ENCODE peak calls at places on chromosomes 3 and 15, in six cellular contexts. H is aorta, O is upper lobe of right lung, K is fibroblast of lung, J is right cardiac atrium, Q is SK-N-SH. V is an unnamed sample. For H3K4me1, the result is how much of the 10 kb centered on the place peaks cover.

GRCh38 chr3:2390926-2391532 is 292.4 kb downstream of the CNTN4 start:
- DNase-seq in J (no peak), K (no peak), O (no peak), H (no peak), Q (no peak), V (no peak)

GRCh38 chr15:63597033-63597790 is at the start of gene FBXL22:
- DNase-seq in J (peak), K (peak), H (peak), O (peak), Q (no peak), V (peak)

GRCh38 chr3:50664959-50665602 is 9.6 kb upstream of the DOCK3 start:
- DNase-seq in O (no peak), K (no peak), Q (no peak), H (no peak), J (no peak), V (no peak)

GRCh38 chr3:107680698-107681097 is 157.9 kb downstream of the BBX start:
- DNase-seq in J (no peak), K (peak), O (no peak), Q (no peak), H (no peak), V (no peak)

GRCh38 chr3:126116526-126116925 is 32.6 kb upstream of the SLC41A3 start:
- DNase-seq in Q (no peak), K (no peak), H (peak), O (no peak), J (no peak), V (no peak)

GRCh38 chr3:191136347-191136746 is 62.7 kb upstream of the OSTN start:
- DNase-seq in J (no peak), H (no peak), Q (peak), O (no peak), K (peak), V (no peak)

GRCh38 chr3:186283651-186284445 is 78.2 kb downstream of the DGKG start:
- DNase-seq in Q (no peak), H (no peak), K (peak), J (no peak), O (no peak), V (no peak)

GRCh38 chr15:25862469-25863066 is 559 bp downstream of the ATP10A start:
- DNase-seq in Q (no peak), O (peak), J (peak), H (peak), K (peak), V (no peak)

GRCh38 chr3:13377021-13377420 is 43.1 kb downstream of the NUP210 start:
- DNase-seq in J (no peak), H (no peak), O (no peak), K (no peak), Q (no peak), V (no peak)

GRCh38 chr3:93992211-93992610 is 12.3 kb downstream of the ARL13B start:
- DNase-seq in O (no peak), H (no peak), K (no peak), J (no peak), Q (no peak), V (no peak)

GRCh38 chr3:168616901-168617300 is 521.2 kb upstream of the GOLIM4 start:
- DNase-seq in Q (no peak), J (no peak), H (no peak), K (no peak), O (no peak), V (no peak)

GRCh38 chr3:65828706-65829105 is 210.0 kb downstream of the MAGI1 start:
- DNase-seq in K (peak), O (no peak), J (no peak), Q (no peak), H (no peak), V (no peak)

GRCh38 chr3:188272481-188273372 is 118.8 kb downstream of the LPP start:
- DNase-seq in J (no peak), H (no peak), K (peak), Q (no peak), O (no peak), V (no peak)

GRCh38 chr3:130687327-130687726 is 59.3 kb downstream of the PIK3R4 start:
- DNase-seq in Q (no peak), O (no peak), H (no peak), J (no peak), K (peak), V (no peak)

GRCh38 chr3:104425416-104425815 is 941.3 kb upstream of the ALCAM start:
- DNase-seq in O (no peak), H (no peak), J (no peak), K (no peak), Q (no peak), V (no peak)

GRCh38 chr15:28018291-28019044 is 80.6 kb downstream of the OCA2 start:
- DNase-seq in Q (no peak), H (peak), K (no peak), J (peak), O (no peak), V (no peak)

GRCh38 chr3:50525191-50525590 is 21.8 kb upstream of the CACNA2D2 start:
- DNase-seq in O (no peak), Q (peak), H (no peak), K (no peak), J (no peak), V (no peak)

GRCh38 chr3:79368403-79368802 is 399.4 kb downstream of the ROBO1 start:
- DNase-seq in Q (no peak), K (peak), J (no peak), H (no peak), O (no peak), V (no peak)

GRCh38 chr3:25043181-25043580 is 384.9 kb upstream of the RARB start:
- DNase-seq in O (no peak), H (no peak), Q (no peak), J (no peak), K (no peak), V (no peak)

GRCh38 chr3:71725279-71725991 is at the start of gene EIF4E3:
- DNase-seq in J (peak), O (peak), K (peak), H (peak), Q (peak), V (peak)

GRCh38 chr3:184645304-184645703 is 66.6 kb downstream of the MAGEF1 start:
- DNase-seq in H (no peak), Q (peak), J (no peak), K (no peak), O (peak), V (no peak)

GRCh38 chr15:71545223-71545760 is 265.1 kb upstream of the NR2E3 start:
- DNase-seq in K (peak), H (no peak), O (no peak), J (no peak), Q (no peak), V (no peak)

GRCh38 chr15:74294010-74294409 is 57.9 kb downstream of the CCDC33 start:
- DNase-seq in H (no peak), J (no peak), O (no peak), K (no peak), Q (no peak), V (no peak)

GRCh38 chr3:142853270-142854163 is 35.4 kb downstream of the PCOLCE2 start:
- DNase-seq in K (peak), J (peak), Q (no peak), O (no peak), H (no peak), V (peak)

GRCh38 chr3:30112904-30113484 is 493.4 kb upstream of the TGFBR2 start:
- DNase-seq in J (no peak), K (peak), H (no peak), O (no peak), Q (no peak), V (no peak)

GRCh38 chr3:14261229-14261628 is 82.6 kb downstream of the LSM3 start:
- DNase-seq in H (peak), K (peak), J (peak), Q (peak), O (peak), V (peak)

GRCh38 chr15:27017168-27017809 is 46.3 kb downstream of the GABRG3 start:
- DNase-seq in Q (peak), J (no peak), K (peak), H (no peak), O (no peak), V (no peak)

GRCh38 chr15:58952751-58953150 is 19.3 kb upstream of the SLTM start:
- DNase-seq in K (peak), Q (no peak), H (no peak), O (no peak), J (no peak), V (no peak)

GRCh38 chr3:38137615-38138346 is 680 bp upstream of the MYD88 start:
- DNase-seq in O (no peak), Q (peak), H (no peak), K (peak), J (no peak), V (no peak)

GRCh38 chr3:136141891-136142290 is 54.2 kb downstream of the MSL2 start:
- DNase-seq in H (no peak), K (peak), J (no peak), O (no peak), Q (no peak), V (no peak)

GRCh38 chr3:134242649-134243637 is 7.7 kb downstream of the RYK start:
- DNase-seq in K (peak), H (no peak), J (no peak), O (no peak), Q (no peak), V (no peak)

DNA sequence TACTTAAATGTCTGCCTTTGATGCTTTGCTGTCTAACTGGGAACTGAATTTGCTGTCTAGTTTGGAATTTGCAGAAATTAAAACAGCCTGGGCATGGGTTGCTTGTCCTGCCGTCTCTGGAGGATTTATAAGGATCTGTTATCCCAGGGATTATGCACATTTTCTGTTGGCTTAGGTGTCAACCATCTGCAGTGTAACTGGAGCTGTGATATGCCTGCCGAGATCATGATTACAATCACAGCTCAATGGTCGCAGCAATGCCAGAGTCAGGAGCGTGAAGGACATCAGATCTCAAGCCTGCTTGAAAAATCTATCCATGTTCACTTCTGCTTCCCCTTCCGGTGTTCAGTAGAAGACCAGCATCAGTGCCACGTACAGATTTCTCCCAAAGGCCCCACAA is 41.8 kb upstream of the SETMAR start:
- DNase-seq in K (no peak), H (no peak), J (no peak), O (no peak), Q (no peak), V (no peak)
- H3K4me1 ChIP-seq in K (under half), H (under half), J (under half), O (under half), Q (under half), V (under half)

GRCh38 chr3:149572796-149573414 is 84.9 kb downstream of the WWTR1 start:
- DNase-seq in Q (no peak), J (no peak), O (no peak), K (peak), H (no peak), V (no peak)

GRCh38 chr3:149579161-149579560 is 78.7 kb downstream of the WWTR1 start:
- DNase-seq in K (no peak), O (no peak), Q (no peak), H (no peak), J (no peak), V (no peak)

GRCh38 chr3:149576071-149576564 is 81.7 kb downstream of the WWTR1 start:
- DNase-seq in K (peak), J (no peak), O (no peak), H (no peak), Q (no peak), V (no peak)

GRCh38 chr3:149577801-149578200 is 80.0 kb downstream of the WWTR1 start:
- DNase-seq in H (no peak), K (no peak), O (no peak), Q (no peak), J (no peak), V (no peak)

GRCh38 chr3:149575213-149575961 is 82.4 kb downstream of the WWTR1 start:
- DNase-seq in J (peak), O (no peak), K (peak), H (peak), Q (no peak), V (peak)
- H3K4me1 ChIP-seq in J (under half), O (under half), K (half or more), H (under half), Q (under half), V (half or more)

GRCh38 chr3:150333482-150333881 is 74.6 kb upstream of the TSC22D2 start:
- DNase-seq in O (no peak), H (no peak), J (no peak), Q (no peak), K (no peak), V (no peak)

GRCh38 chr3:150330872-150331271 is 77.2 kb upstream of the TSC22D2 start:
- DNase-seq in Q (no peak), O (no peak), H (no peak), K (no peak), J (no peak), V (no peak)

GRCh38 chr3:150331978-150332568 is 76.0 kb upstream of the TSC22D2 start:
- DNase-seq in K (no peak), Q (no peak), J (no peak), H (no peak), O (no peak), V (no peak)

GRCh38 chr3:150335631-150336030 is 72.5 kb upstream of the TSC22D2 start:
- DNase-seq in K (peak), Q (no peak), J (no peak), O (no peak), H (no peak), V (no peak)

DNA sequence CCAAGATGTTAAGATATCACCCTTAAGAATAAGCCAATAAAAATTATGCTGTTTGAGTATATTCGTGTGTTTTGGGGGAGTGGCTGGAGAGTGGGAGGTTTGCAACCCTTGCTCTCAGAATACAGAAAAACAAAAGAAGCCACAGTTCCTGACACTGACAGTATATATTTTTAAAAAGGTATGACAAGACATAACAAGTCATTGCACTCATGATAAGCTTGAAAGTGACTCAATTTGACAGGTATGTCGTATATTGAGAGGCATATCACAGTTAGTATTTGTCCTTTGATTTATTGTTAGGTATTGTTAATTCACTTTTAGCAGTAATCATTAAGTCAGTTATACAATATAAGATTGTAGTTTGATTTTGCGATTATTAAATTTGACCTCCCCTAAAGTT is 73.1 kb upstream of the TSC22D2 start:
- DNase-seq in J (no peak), K (no peak), O (no peak), Q (no peak), H (no peak), V (no peak)
- H3K4me1 ChIP-seq in J (under half), K (under half), O (under half), Q (under half), H (under half), V (under half)

GRCh38 chr15:80779658-80780415 is 667 bp downstream of the CEMIP start:
- DNase-seq in O (peak), J (peak), H (peak), K (peak), Q (peak), V (no peak)

GRCh38 chr15:80778964-80779657 is at the start of gene CEMIP:
- DNase-seq in J (peak), Q (peak), K (peak), O (peak), H (peak), V (peak)

GRCh38 chr15:80778621-80778963 is 578 bp upstream of the CEMIP start:
- DNase-seq in O (no peak), Q (no peak), K (no peak), H (no peak), J (no peak), V (no peak)

GRCh38 chr15:80777836-80778620 is 1.1 kb upstream of the CEMIP start:
- DNase-seq in K (no peak), H (no peak), J (no peak), Q (no peak), O (no peak), V (no peak)

GRCh38 chr15:80780416-80781221 is 1.4 kb downstream of the CEMIP start:
- DNase-seq in K (peak), H (peak), O (peak), J (peak), Q (peak), V (peak)
- H3K4me1 ChIP-seq in K (under half), H (under half), O (under half), J (under half), Q (under half), V (under half)

GRCh38 chr15:66641485-66642313 is 60.3 kb upstream of the SMAD6 start:
- DNase-seq in Q (no peak), J (no peak), O (no peak), H (no peak), K (no peak), V (no peak)
- H3K4me1 ChIP-seq in Q (under half), J (under half), O (under half), H (under half), K (under half), V (under half)

DNA sequence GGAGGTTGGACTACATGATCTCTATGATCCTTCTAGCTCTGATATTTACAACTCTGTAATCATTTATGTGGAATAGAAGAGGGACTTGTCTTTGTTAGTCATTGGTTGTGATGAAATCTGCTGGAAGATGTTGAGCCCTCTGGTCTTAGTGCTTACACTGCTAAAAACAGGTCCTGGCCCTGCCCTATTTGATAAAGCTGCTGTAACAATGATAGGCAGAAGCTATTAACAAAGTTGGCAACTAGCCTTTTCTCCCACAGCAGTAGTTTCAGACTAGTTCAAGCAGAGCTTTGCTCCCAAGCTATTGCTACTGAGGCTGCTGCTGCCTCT is 139.9 kb downstream of the RBPMS2 start:
- DNase-seq in K (peak), J (no peak), Q (peak), H (no peak), O (no peak), V (no peak)
- H3K4me1 ChIP-seq in K (under half), J (under half), Q (under half), H (under half), O (half or more), V (half or more)

DNA sequence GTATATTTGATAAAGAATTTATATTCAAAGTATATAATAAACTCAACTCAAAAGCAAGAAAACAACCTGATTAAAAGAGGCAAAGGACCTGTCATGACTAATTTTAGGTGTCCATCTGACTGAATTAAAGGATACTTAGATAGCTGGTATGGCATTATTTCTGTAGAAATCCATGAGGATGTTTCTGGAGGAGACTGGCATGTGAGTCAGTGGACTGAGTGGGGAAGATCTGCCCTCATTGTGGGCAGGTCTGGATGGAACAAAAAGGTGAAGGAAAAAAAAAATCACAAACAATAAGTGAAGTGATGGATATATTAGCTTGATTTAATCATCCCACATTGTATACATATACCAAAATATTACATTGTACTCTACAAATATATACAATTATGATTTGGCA is 16.6 kb downstream of the ANKRD28 start:
- DNase-seq in H (no peak), O (no peak), K (no peak), J (no peak), Q (no peak), V (no peak)
- H3K4me1 ChIP-seq in H (under half), O (under half), K (under half), J (under half), Q (under half), V (under half)

GRCh38 chr3:42612147-42612680 is 11.7 kb downstream of the NKTR start:
- DNase-seq in Q (no peak), J (no peak), O (no peak), K (no peak), H (no peak), V (no peak)

GRCh38 chr3:42605550-42606173 is 5.2 kb downstream of the NKTR start:
- DNase-seq in H (no peak), O (no peak), J (no peak), K (peak), Q (no peak), V (no peak)

GRCh38 chr3:42610978-42611377 is 10.5 kb downstream of the NKTR start:
- DNase-seq in Q (no peak), J (no peak), O (no peak), H (no peak), K (no peak), V (no peak)

GRCh38 chr3:42612928-42613327 is 12.4 kb downstream of the NKTR start:
- DNase-seq in H (no peak), J (no peak), O (no peak), K (no peak), Q (no peak), V (no peak)

GRCh38 chr3:42608586-42608985 is 8.1 kb downstream of the NKTR start:
- DNase-seq in Q (no peak), O (no peak), H (no peak), K (no peak), J (peak), V (no peak)
- H3K4me1 ChIP-seq in Q (under half), O (half or more), H (under half), K (under half), J (under half), V (half or more)

GRCh38 chr3:152269423-152270144 is 855 bp downstream of the MBNL1 start:
- DNase-seq in O (no peak), Q (peak), K (peak), J (peak), H (peak), V (no peak)
- H3K4me1 ChIP-seq in O (under half), Q (under half), K (under half), J (under half), H (under half), V (half or more)

V was measured in left ventricle myocardium inferior.